ENCODE peak calls at places on chromosome 2, in five cellular contexts. One of them, this sample, is unnamed.

GRCh38 chr2:191360918-191361317 is 115.7 kb downstream of the MYO1B start:
- DNase-seq in A549: no peak
- DNase-seq in endothelial cell of umbilical vein: no peak
- DNase-seq in HepG2: no peak
- DNase-seq in K562: no peak
- DNase-seq in this sample: no peak

GRCh38 chr2:181683518-181684453 is 3.5 kb upstream of the NEUROD1 start:
- DNase-seq in A549: no peak
- DNase-seq in endothelial cell of umbilical vein: no peak
- DNase-seq in HepG2: no peak
- DNase-seq in K562: no peak
- DNase-seq in this sample: peak; percentile 13

GRCh38 chr2:46410273-46411244 is 68.8 kb upstream of the TMEM247 start:
- DNase-seq in A549: no peak
- DNase-seq in endothelial cell of umbilical vein: no peak
- DNase-seq in HepG2: no peak
- DNase-seq in K562: no peak
- DNase-seq in this sample: no peak

GRCh38 chr2:70087703-70088507 is 628 bp downstream of the PCBP1 start:
- DNase-seq in A549: peak; percentile 74
- DNase-seq in endothelial cell of umbilical vein: peak; percentile 61
- DNase-seq in HepG2: peak; percentile 64
- DNase-seq in K562: peak; percentile 80
- DNase-seq in this sample: peak; percentile 78

GRCh38 chr2:239379641-239380170 is 21.1 kb downstream of the HDAC4 start:
- DNase-seq in A549: no peak
- DNase-seq in endothelial cell of umbilical vein: no peak
- DNase-seq in HepG2: no peak
- DNase-seq in K562: no peak
- DNase-seq in this sample: no peak

GRCh38 chr2:37720533-37721218 is 49.2 kb upstream of the CDC42EP3 start:
- DNase-seq in A549: no peak
- DNase-seq in endothelial cell of umbilical vein: peak; percentile 77
- DNase-seq in HepG2: no peak
- DNase-seq in K562: no peak
- DNase-seq in this sample: peak; percentile 62

GRCh38 chr2:240636563-240637115 is 11.4 kb downstream of the GPR35 start:
- DNase-seq in A549: no peak
- DNase-seq in endothelial cell of umbilical vein: no peak
- DNase-seq in HepG2: no peak
- DNase-seq in K562: no peak
- DNase-seq in this sample: no peak

GRCh38 chr2:3637311-3637675 is 20.7 kb upstream of the ALLC start:
- DNase-seq in A549: no peak
- DNase-seq in endothelial cell of umbilical vein: no peak
- DNase-seq in HepG2: no peak
- DNase-seq in K562: no peak
- DNase-seq in this sample: no peak

GRCh38 chr2:71223767-71224333 is 3.1 kb downstream of the PAIP2B start:
- DNase-seq in A549: peak; percentile 82
- DNase-seq in endothelial cell of umbilical vein: peak; percentile 38
- DNase-seq in HepG2: peak; percentile 52
- DNase-seq in K562: peak; percentile 56
- DNase-seq in this sample: peak; percentile 80

GRCh38 chr2:133416756-133417155 is 151.5 kb downstream of the NCKAP5 start:
- DNase-seq in A549: no peak
- DNase-seq in endothelial cell of umbilical vein: no peak
- DNase-seq in HepG2: no peak
- DNase-seq in K562: no peak
- DNase-seq in this sample: no peak

GRCh38 chr2:239679755-239680154 is 278.9 kb upstream of the HDAC4 start:
- DNase-seq in A549: no peak
- DNase-seq in endothelial cell of umbilical vein: no peak
- DNase-seq in HepG2: no peak
- DNase-seq in K562: no peak
- DNase-seq in this sample: no peak

GRCh38 chr2:202278036-202278760 is 12.6 kb downstream of the NOP58 start:
- DNase-seq in A549: no peak
- DNase-seq in endothelial cell of umbilical vein: peak; percentile 85
- DNase-seq in HepG2: peak; percentile 29
- DNase-seq in K562: no peak
- DNase-seq in this sample: peak; percentile 37

GRCh38 chr2:128347701-128348504 is 29.2 kb upstream of the HS6ST1 start:
- DNase-seq in A549: no peak
- DNase-seq in endothelial cell of umbilical vein: peak; percentile 46
- DNase-seq in HepG2: no peak
- DNase-seq in K562: no peak
- DNase-seq in this sample: no peak

GRCh38 chr2:145228506-145228905 is 708.6 kb upstream of the ZEB2 start:
- DNase-seq in A549: no peak
- DNase-seq in endothelial cell of umbilical vein: no peak
- DNase-seq in HepG2: no peak
- DNase-seq in K562: no peak
- DNase-seq in this sample: no peak

GRCh38 chr2:67388680-67389079 is 8.5 kb upstream of the ETAA1 start:
- DNase-seq in A549: no peak
- DNase-seq in endothelial cell of umbilical vein: no peak
- DNase-seq in HepG2: no peak
- DNase-seq in K562: no peak
- DNase-seq in this sample: no peak

GRCh38 chr2:17800219-17800618 is 16.0 kb upstream of the MSGN1 start:
- DNase-seq in A549: no peak
- DNase-seq in endothelial cell of umbilical vein: no peak
- DNase-seq in HepG2: peak; percentile 76
- DNase-seq in K562: no peak
- DNase-seq in this sample: no peak

GRCh38 chr2:138994502-138994901 is 214.3 kb upstream of the NXPH2 start:
- DNase-seq in A549: no peak
- DNase-seq in endothelial cell of umbilical vein: no peak
- DNase-seq in HepG2: no peak
- DNase-seq in K562: no peak
- DNase-seq in this sample: no peak

GRCh38 chr2:205654878-205655601 is 27.3 kb upstream of the NRP2 start:
- DNase-seq in A549: no peak
- DNase-seq in endothelial cell of umbilical vein: no peak
- DNase-seq in HepG2: no peak
- DNase-seq in K562: no peak
- DNase-seq in this sample: no peak

GRCh38 chr2:216535454-216535995 is 36.9 kb downstream of the RPL37A start:
- DNase-seq in A549: peak; percentile 11
- DNase-seq in endothelial cell of umbilical vein: peak; percentile 96
- DNase-seq in HepG2: peak; percentile 52
- DNase-seq in K562: no peak
- DNase-seq in this sample: peak; percentile 82

GRCh38 chr2:191901031-191901430 is 54.1 kb upstream of the CAVIN2 start:
- DNase-seq in A549: no peak
- DNase-seq in endothelial cell of umbilical vein: no peak
- DNase-seq in HepG2: no peak
- DNase-seq in K562: no peak
- DNase-seq in this sample: no peak

GRCh38 chr2:130832296-130832940 is 4.3 kb upstream of the ARHGEF4 start:
- DNase-seq in A549: no peak
- DNase-seq in endothelial cell of umbilical vein: no peak
- DNase-seq in HepG2: no peak
- DNase-seq in K562: no peak
- DNase-seq in this sample: no peak
- TF ChIP-seq MYC in A549: no peak
- TF ChIP-seq MYC in endothelial cell of umbilical vein: no peak
- TF ChIP-seq MYC in HepG2: no peak
- TF ChIP-seq MYC in K562: no peak
- TF ChIP-seq MYC in this sample: no peak

DNA sequence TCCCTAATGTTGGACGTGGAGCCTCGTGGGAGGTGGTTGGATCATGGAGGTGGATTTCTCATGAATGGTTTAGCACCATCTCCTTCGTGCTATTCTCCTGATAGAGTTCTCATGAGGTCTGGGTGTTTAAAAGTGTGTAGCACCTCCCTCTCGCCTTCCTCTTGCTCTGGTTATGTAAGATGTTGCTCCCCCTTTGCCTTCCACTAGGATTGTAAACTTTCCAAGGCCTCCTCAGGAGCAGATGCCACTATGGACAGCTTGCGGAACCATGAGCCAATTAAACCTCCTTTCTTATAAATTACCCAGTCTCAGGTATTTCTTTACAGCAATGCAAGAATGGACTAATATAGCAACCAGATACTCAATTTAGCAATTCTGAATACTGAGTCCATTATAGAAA is 82.4 kb upstream of the PELI1 start:
- DNase-seq in A549: no peak
- DNase-seq in endothelial cell of umbilical vein: no peak
- DNase-seq in HepG2: no peak
- DNase-seq in K562: no peak
- DNase-seq in this sample: no peak
- TF ChIP-seq MYC in A549: no peak
- TF ChIP-seq MYC in endothelial cell of umbilical vein: no peak
- TF ChIP-seq MYC in HepG2: no peak
- TF ChIP-seq MYC in K562: no peak
- TF ChIP-seq MYC in this sample: no peak

DNA sequence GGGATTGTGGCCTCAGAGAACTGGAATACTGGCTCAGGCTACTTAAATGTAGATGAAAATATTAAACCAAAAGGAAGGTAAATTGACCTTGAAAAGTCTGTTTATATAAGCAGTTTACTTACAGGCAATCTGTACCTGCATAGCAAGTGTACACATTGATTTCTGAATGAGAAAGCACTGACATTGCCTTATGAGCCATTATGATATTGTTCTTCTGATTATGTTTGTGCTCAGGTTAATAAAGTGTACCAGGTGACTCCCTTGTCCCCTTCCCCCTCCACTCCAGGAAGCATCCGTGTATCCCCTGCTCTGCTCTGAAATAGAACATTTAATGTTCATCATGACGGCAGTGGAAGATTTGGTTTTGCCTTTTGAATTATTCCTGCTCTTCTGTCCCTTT is 86.5 kb upstream of the RANBP2 start:
- DNase-seq in A549: no peak
- DNase-seq in endothelial cell of umbilical vein: no peak
- DNase-seq in HepG2: no peak
- DNase-seq in K562: no peak
- DNase-seq in this sample: no peak
- TF ChIP-seq MYC in A549: no peak
- TF ChIP-seq MYC in endothelial cell of umbilical vein: no peak
- TF ChIP-seq MYC in HepG2: no peak
- TF ChIP-seq MYC in K562: no peak
- TF ChIP-seq MYC in this sample: no peak

DNA sequence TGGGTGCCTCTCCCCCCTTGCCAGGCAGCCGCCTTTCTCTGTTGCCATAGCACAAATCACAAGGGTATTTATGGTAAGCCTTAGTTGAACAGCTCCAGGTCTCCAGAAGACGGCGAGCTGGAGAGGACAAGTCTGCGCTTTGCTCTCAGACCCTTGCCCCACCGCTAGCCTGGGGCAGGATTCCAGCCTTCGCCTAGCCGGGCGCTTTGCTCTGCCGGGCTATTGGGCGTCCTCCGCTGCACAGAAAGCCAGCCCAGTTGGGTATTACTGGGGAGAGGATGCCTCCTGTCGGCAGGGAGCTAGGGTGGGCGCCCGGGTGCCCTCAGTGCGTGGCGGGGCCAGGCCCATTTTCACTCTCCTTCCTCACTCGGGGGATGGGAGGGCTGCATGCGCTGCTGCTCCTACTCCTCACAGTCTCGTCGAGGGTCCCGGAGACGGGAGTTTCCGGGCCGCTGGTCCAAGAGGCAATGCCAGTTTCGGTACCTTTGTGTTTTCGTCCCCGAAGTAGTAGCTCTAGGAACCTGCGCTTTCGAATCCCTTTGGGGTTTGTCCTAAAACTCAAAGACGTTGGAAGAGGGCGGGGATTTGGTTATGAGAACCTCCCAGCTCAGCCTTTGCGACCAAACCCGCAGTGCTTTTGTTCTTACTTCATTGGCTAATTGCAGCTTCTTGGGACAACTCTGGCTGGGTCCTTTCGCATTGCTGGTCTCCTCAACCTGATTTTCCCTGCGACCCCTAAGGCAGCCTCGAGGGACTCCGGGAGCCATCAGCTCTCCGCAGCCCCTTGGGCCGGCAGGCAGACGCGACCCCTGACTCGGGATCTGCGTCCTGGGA is 3.6 kb upstream of the DLX2 start:
- DNase-seq in A549: peak; percentile 71
- DNase-seq in endothelial cell of umbilical vein: peak; percentile 49
- DNase-seq in HepG2: peak; percentile 59
- DNase-seq in K562: peak; percentile 28
- DNase-seq in this sample: peak; percentile 66
- TF ChIP-seq MYC in A549: no peak
- TF ChIP-seq MYC in endothelial cell of umbilical vein: no peak
- TF ChIP-seq MYC in HepG2: peak; percentile 53
- TF ChIP-seq MYC in K562: no peak
- TF ChIP-seq MYC in this sample: no peak

DNA sequence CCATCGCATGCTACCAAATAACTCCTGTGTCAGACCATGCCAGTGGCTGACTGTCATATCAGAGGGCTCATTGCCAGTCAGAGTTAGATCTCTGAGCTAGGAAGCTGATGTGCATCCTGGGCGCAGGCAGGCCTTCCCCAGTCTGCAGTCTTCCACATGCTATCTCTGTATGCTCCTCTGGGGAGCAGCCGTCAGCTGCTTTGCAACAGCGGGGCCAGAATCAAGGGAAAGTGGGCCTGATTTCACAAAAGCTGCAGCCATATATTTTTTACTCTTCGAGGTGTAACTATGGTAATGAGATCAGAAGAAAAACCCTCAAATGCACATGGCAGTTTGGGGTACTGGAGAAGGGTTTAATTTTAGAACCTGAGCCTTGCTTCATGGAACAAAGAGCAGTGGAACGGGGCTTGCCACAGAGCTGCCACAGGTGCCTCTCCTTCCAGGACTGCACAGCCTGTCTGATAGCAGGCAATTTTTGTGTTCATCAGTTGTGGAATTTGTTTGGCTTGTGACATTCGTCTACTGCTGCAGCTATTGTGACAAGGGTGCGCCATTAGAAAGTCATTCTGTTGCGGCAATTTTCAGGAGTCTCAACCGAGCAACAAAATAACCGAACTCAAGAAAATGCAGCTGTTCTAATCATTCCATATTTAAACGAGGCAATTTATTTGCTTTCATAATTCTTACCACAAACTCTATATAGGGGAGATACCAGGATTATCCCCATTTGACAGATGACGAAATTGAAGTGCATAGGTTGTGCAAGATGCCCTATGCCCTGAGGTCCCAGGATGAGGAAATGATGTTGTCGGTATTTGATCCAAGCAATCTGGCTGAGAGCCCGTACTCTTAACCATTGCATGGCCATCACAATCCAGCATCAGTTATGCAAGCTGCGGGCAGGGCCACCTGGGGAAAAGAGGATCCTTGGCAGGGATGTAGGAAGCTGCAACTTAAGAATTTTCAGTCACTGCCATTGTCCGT is 109.6 kb upstream of the CYRIA start:
- DNase-seq in A549: peak; percentile 30
- DNase-seq in endothelial cell of umbilical vein: no peak
- DNase-seq in HepG2: peak; percentile 41
- DNase-seq in K562: peak; percentile 28
- DNase-seq in this sample: peak; percentile 51
- TF ChIP-seq MYC in A549: no peak
- TF ChIP-seq MYC in endothelial cell of umbilical vein: no peak
- TF ChIP-seq MYC in HepG2: no peak
- TF ChIP-seq MYC in K562: no peak
- TF ChIP-seq MYC in this sample: no peak

GRCh38 chr2:158782126-158782525 is 13.0 kb upstream of the DAPL1 start:
- DNase-seq in A549: no peak
- DNase-seq in endothelial cell of umbilical vein: no peak
- DNase-seq in HepG2: no peak
- DNase-seq in K562: no peak
- DNase-seq in this sample: no peak
- TF ChIP-seq MYC in A549: no peak
- TF ChIP-seq MYC in endothelial cell of umbilical vein: no peak
- TF ChIP-seq MYC in HepG2: no peak
- TF ChIP-seq MYC in K562: no peak
- TF ChIP-seq MYC in this sample: no peak